ENCODE peak calls at places on chromosomes 6 and 20, in four cellular contexts. I is neuronal stem cell, Y is GM23248, R is ovary. M is an unnamed sample. For H3K27me3, the result is how much of the 10 kb centered on the place peaks cover.

GRCh38 chr20:63509088-63509564 is 10.2 kb upstream of the EEF1A2 start:
- DNase-seq in I (no peak), Y (peak), R (no peak), M (no peak)

GRCh38 chr6:126963077-126963809 is 155.2 kb upstream of the RSPO3 start:
- DNase-seq in I (no peak), Y (no peak), R (no peak), M (no peak)

GRCh38 chr20:45833030-45833882 is at the start of gene SNX21:
- DNase-seq in I (no peak), Y (peak), R (peak), M (peak)

GRCh38 chr6:116596815-116597214 is 19.5 kb upstream of the RSPH4A start:
- DNase-seq in I (peak), Y (peak), R (no peak), M (no peak)

GRCh38 chr20:57953638-57954037 is 243.8 kb upstream of the PMEPA1 start:
- DNase-seq in I (no peak), Y (peak), R (no peak), M (no peak)

GRCh38 chr6:137493218-137494038 is 766 bp downstream of the OLIG3 start:
- DNase-seq in I (peak), Y (no peak), R (no peak), M (no peak)

GRCh38 chr6:79713701-79714322 is 82.7 kb downstream of the SH3BGRL2 start:
- DNase-seq in I (peak), Y (peak), R (peak), M (peak)

GRCh38 chr20:32155017-32155965 is 45.8 kb downstream of the TM9SF4 start:
- DNase-seq in I (peak), Y (peak), R (peak), M (peak)

GRCh38 chr20:58224097-58224496 is 4.4 kb downstream of the ANKRD60 start:
- DNase-seq in I (no peak), Y (peak), R (no peak), M (no peak)

GRCh38 chr20:7926767-7927166 is 13.5 kb downstream of the HAO1 start:
- DNase-seq in I (no peak), Y (peak), R (no peak), M (no peak)

GRCh38 chr6:117776441-117776840 is 101.2 kb downstream of the NUS1 start:
- DNase-seq in I (no peak), Y (peak), R (no peak), M (no peak)

GRCh38 chr20:37226889-37227288 is 34.7 kb downstream of the GHRH start:
- DNase-seq in I (no peak), Y (no peak), R (peak), M (no peak)

GRCh38 chr20:6953611-6954010 is 186.1 kb downstream of the BMP2 start:
- DNase-seq in I (no peak), Y (no peak), R (no peak), M (no peak)

GRCh38 chr6:118902731-118903130 is 8.8 kb downstream of the ASF1A start:
- DNase-seq in I (no peak), Y (peak), R (no peak), M (no peak)

GRCh38 chr20:48948612-48949011 is 27.1 kb downstream of the ARFGEF2 start:
- DNase-seq in I (no peak), Y (no peak), R (no peak), M (no peak)

GRCh38 chr6:142075516-142076101 is 57.1 kb upstream of the GJE1 start:
- DNase-seq in I (no peak), Y (no peak), R (no peak), M (no peak)

GRCh38 chr6:17466707-17467106 is 73.3 kb downstream of the CAP2 start:
- DNase-seq in I (no peak), Y (peak), R (no peak), M (no peak)

GRCh38 chr6:50264995-50265571 is 215.4 kb upstream of the DEFB112 start:
- DNase-seq in I (peak), Y (peak), R (no peak), M (no peak)

GRCh38 chr20:878511-879307 is 37.4 kb downstream of the ANGPT4 start:
- DNase-seq in I (peak), Y (peak), R (no peak), M (no peak)

GRCh38 chr6:142566628-142567396 is 265.0 kb downstream of the ADGRG6 start:
- DNase-seq in I (peak), Y (peak), R (peak), M (no peak)

GRCh38 chr6:113857565-113858066 is 471 bp downstream of the MARCKS start:
- DNase-seq in I (peak), Y (peak), R (peak), M (peak)

GRCh38 chr6:56714982-56715456 is 72.3 kb upstream of the DST start:
- DNase-seq in I (no peak), Y (peak), R (no peak), M (no peak)

GRCh38 chr6:71349976-71350615 is 61.5 kb downstream of the OGFRL1 start:
- DNase-seq in I (no peak), Y (peak), R (no peak), M (no peak)

GRCh38 chr6:39823187-39823815 is 31.1 kb downstream of the DAAM2 start:
- DNase-seq in I (no peak), Y (no peak), R (no peak), M (no peak)

GRCh38 chr20:48878849-48879248 is 42.7 kb upstream of the ARFGEF2 start:
- DNase-seq in I (no peak), Y (no peak), R (no peak), M (no peak)

GRCh38 chr20:23449400-23449799 is 3.3 kb downstream of the CST11 start:
- DNase-seq in I (no peak), Y (no peak), R (no peak), M (no peak)

GRCh38 chr6:40348591-40348990 is 238.6 kb downstream of the LRFN2 start:
- DNase-seq in I (no peak), Y (no peak), R (no peak), M (no peak)

GRCh38 chr6:47303861-47304260 is 5.8 kb downstream of the TNFRSF21 start:
- DNase-seq in I (no peak), Y (no peak), R (no peak), M (no peak)

GRCh38 chr6:82067021-82067420 is 180.5 kb downstream of the IBTK start:
- DNase-seq in I (no peak), Y (peak), R (no peak), M (no peak)

GRCh38 chr6:108434222-108434621 is 126.5 kb upstream of the FOXO3 start:
- DNase-seq in I (no peak), Y (no peak), R (no peak), M (no peak)

GRCh38 chr6:88708197-88708744 is 255.1 kb downstream of the RNGTT start:
- DNase-seq in I (no peak), Y (peak), R (no peak), M (no peak)

GRCh38 chr6:169884158-169884557 is 132.7 kb downstream of the ERMARD start:
- DNase-seq in I (no peak), Y (no peak), R (no peak), M (no peak)

GRCh38 chr6:116557863-116558262 is 4.3 kb downstream of the CALHM4 start:
- DNase-seq in I (no peak), Y (peak), R (no peak), M (no peak)

GRCh38 chr20:37382539-37383120 is 36.7 kb downstream of the SRC start:
- DNase-seq in I (no peak), Y (no peak), R (no peak), M (no peak)

GRCh38 chr6:158654498-158654897 is 4.6 kb downstream of the SYTL3 start:
- DNase-seq in I (no peak), Y (peak), R (peak), M (peak)

GRCh38 chr6:41584668-41585205 is 38.6 kb downstream of the FOXP4 start:
- DNase-seq in I (no peak), Y (no peak), R (no peak), M (no peak)

GRCh38 chr6:118859517-118860064 is 34.4 kb upstream of the ASF1A start:
- DNase-seq in I (no peak), Y (no peak), R (no peak), M (no peak)

GRCh38 chr6:151108548-151108947 is 131.2 kb upstream of the AKAP12 start:
- DNase-seq in I (no peak), Y (peak), R (no peak), M (no peak)

GRCh38 chr20:35904982-35905663 is 49.2 kb downstream of the SCAND1 start:
- DNase-seq in I (no peak), Y (no peak), R (no peak), M (no peak)

GRCh38 chr20:35901678-35902544 is 52.4 kb downstream of the SCAND1 start:
- DNase-seq in I (no peak), Y (peak), R (no peak), M (no peak)

GRCh38 chr20:35903843-35904242 is 50.5 kb downstream of the SCAND1 start:
- DNase-seq in I (no peak), Y (no peak), R (no peak), M (no peak)

GRCh38 chr20:35899064-35899463 is 55.2 kb downstream of the SCAND1 start:
- DNase-seq in I (no peak), Y (no peak), R (no peak), M (no peak)

GRCh38 chr20:35902545-35902941 is 51.8 kb downstream of the SCAND1 start:
- DNase-seq in I (no peak), Y (no peak), R (no peak), M (no peak)
- H3K27ac ChIP-seq in I (no peak), Y (peak), R (no peak), M (no peak)

DNA sequence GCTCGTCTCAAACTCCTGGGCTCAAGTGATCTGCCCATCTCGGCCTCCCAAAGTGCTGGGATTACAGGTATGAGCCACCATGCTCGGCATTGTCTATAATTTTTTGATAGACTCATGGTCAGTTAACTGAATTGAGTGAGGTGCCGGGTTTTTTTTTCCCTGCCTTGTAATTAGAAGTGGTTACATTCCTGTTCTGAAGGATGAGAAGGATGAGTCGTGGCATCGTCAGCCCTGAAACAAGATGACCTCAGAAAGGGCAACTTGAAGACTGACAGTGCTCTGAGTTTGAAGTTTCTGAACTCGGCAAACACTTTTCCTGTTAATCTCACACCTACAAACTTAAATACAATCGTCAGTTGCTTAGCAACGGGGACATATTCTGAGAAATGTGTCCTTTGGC is 158.7 kb upstream of the PDE10A start:
- DNase-seq in I (no peak), Y (no peak), R (no peak), M (no peak)
- H3K27me3 ChIP-seq in I (under half), Y (under half), R (under half), M (under half)

GRCh38 chr6:134948142-134948541 is 1.8 kb downstream of the ALDH8A1 start:
- DNase-seq in I (no peak), Y (no peak), R (no peak), M (no peak)

GRCh38 chr6:134950482-134950881 is 581 bp upstream of the ALDH8A1 start:
- DNase-seq in I (no peak), Y (no peak), R (no peak), M (no peak)

GRCh38 chr6:134948708-134949107 is 1.2 kb downstream of the ALDH8A1 start:
- DNase-seq in I (no peak), Y (no peak), R (no peak), M (no peak)

GRCh38 chr6:134951494-134952263 is 1.8 kb upstream of the ALDH8A1 start:
- DNase-seq in I (no peak), Y (no peak), R (no peak), M (no peak)

DNA sequence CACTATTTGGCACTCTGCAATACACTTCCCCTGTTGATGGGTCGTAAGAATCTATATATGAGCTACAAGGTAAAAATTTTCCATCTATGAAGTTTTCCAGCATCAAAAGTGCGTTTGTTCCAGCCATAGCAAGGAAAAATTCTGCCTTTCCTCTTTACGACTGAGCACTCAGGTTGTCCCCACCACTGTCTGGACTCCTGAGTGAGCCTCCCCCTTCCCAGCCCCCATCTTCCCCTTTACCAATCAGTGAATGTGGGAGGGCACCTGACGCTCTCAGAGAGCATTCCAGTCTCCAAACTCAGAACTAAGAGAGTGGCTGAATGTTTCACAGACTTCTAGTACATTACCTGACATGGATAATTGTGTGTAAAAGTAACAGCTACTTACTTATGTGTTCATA is at the start of gene ALDH8A1:
- DNase-seq in I (no peak), Y (no peak), R (no peak), M (no peak)
- H3K27ac ChIP-seq in I (no peak), Y (no peak), R (no peak), M (no peak)

GRCh38 chr6:34506718-34507117 is 40.8 kb downstream of the PACSIN1 start:
- DNase-seq in I (no peak), Y (no peak), R (no peak), M (no peak)
- H3K27me3 ChIP-seq in I (under half), Y (under half), R (under half), M (under half)

GRCh38 chr6:13485303-13485702 is 2.1 kb downstream of the GFOD1 start:
- DNase-seq in I (no peak), Y (no peak), R (no peak), M (no peak)
- H3K27ac ChIP-seq in I (no peak), Y (no peak), R (no peak), M (peak)